ENCODE peak calls at places on chromosomes 13 and 19, in six cellular contexts. One of them, this sample, is unnamed.

GRCh38 chr19:6392219-6393073 is 518 bp downstream of the GTF2F1 start:
- DNase-seq in tibial nerve: no peak
- DNase-seq in HAP-1: no peak
- DNase-seq in HuH-7: no peak
- DNase-seq in stimulated activated CD4-positive, alpha-beta T cell treated with anti-CD3 and anti-CD28 coated beads, Interleukin-1b, Interleukin-23, amount 100 ng/mL, for 1 hour: no peak
- DNase-seq in COR-L47: no peak
- DNase-seq in this sample: no peak

GRCh38 chr13:76980075-76980718 is 11.7 kb upstream of the CLN5 start:
- DNase-seq in COR-L47: peak; percentile 31
- DNase-seq in HAP-1: peak; percentile 90
- DNase-seq in tibial nerve: peak; percentile 69
- DNase-seq in stimulated activated CD4-positive, alpha-beta T cell treated with anti-CD3 and anti-CD28 coated beads, Interleukin-1b, Interleukin-23, amount 100 ng/mL, for 1 hour: peak; percentile 87
- DNase-seq in HuH-7: peak; percentile 90
- DNase-seq in this sample: peak; percentile 74

GRCh38 chr19:8204961-8205360 is 4.2 kb upstream of the CERS4 start:
- DNase-seq in HAP-1: no peak
- DNase-seq in COR-L47: peak; percentile 80
- DNase-seq in HuH-7: no peak
- DNase-seq in stimulated activated CD4-positive, alpha-beta T cell treated with anti-CD3 and anti-CD28 coated beads, Interleukin-1b, Interleukin-23, amount 100 ng/mL, for 1 hour: no peak
- DNase-seq in tibial nerve: no peak
- DNase-seq in this sample: no peak

GRCh38 chr13:109694972-109695371 is 91.4 kb downstream of the IRS2 start:
- DNase-seq in HuH-7: no peak
- DNase-seq in tibial nerve: no peak
- DNase-seq in COR-L47: no peak
- DNase-seq in stimulated activated CD4-positive, alpha-beta T cell treated with anti-CD3 and anti-CD28 coated beads, Interleukin-1b, Interleukin-23, amount 100 ng/mL, for 1 hour: no peak
- DNase-seq in HAP-1: no peak
- DNase-seq in this sample: peak; percentile 19

GRCh38 chr19:16330368-16330801 is 5.8 kb downstream of the KLF2 start:
- DNase-seq in HAP-1: peak; percentile 27
- DNase-seq in HuH-7: no peak
- DNase-seq in stimulated activated CD4-positive, alpha-beta T cell treated with anti-CD3 and anti-CD28 coated beads, Interleukin-1b, Interleukin-23, amount 100 ng/mL, for 1 hour: peak; percentile 87
- DNase-seq in COR-L47: no peak
- DNase-seq in tibial nerve: no peak
- DNase-seq in this sample: no peak

GRCh38 chr19:51887522-51888498 is at the start of gene ZNF577:
- DNase-seq in tibial nerve: peak; percentile 75
- DNase-seq in stimulated activated CD4-positive, alpha-beta T cell treated with anti-CD3 and anti-CD28 coated beads, Interleukin-1b, Interleukin-23, amount 100 ng/mL, for 1 hour: peak; percentile 29
- DNase-seq in HuH-7: no peak
- DNase-seq in COR-L47: no peak
- DNase-seq in HAP-1: no peak
- DNase-seq in this sample: no peak

GRCh38 chr13:29752175-29752574 is 98.2 kb downstream of the UBL3 start:
- DNase-seq in stimulated activated CD4-positive, alpha-beta T cell treated with anti-CD3 and anti-CD28 coated beads, Interleukin-1b, Interleukin-23, amount 100 ng/mL, for 1 hour: no peak
- DNase-seq in HuH-7: no peak
- DNase-seq in COR-L47: no peak
- DNase-seq in HAP-1: no peak
- DNase-seq in tibial nerve: no peak
- DNase-seq in this sample: no peak

GRCh38 chr13:98273824-98274786 is 97.0 kb upstream of the RNF113B start:
- DNase-seq in tibial nerve: no peak
- DNase-seq in HAP-1: peak; percentile 45
- DNase-seq in HuH-7: no peak
- DNase-seq in COR-L47: peak; percentile 22
- DNase-seq in stimulated activated CD4-positive, alpha-beta T cell treated with anti-CD3 and anti-CD28 coated beads, Interleukin-1b, Interleukin-23, amount 100 ng/mL, for 1 hour: no peak
- DNase-seq in this sample: no peak

GRCh38 chr13:113493315-113493951 is 2.9 kb upstream of the DCUN1D2 start:
- DNase-seq in tibial nerve: no peak
- DNase-seq in COR-L47: no peak
- DNase-seq in stimulated activated CD4-positive, alpha-beta T cell treated with anti-CD3 and anti-CD28 coated beads, Interleukin-1b, Interleukin-23, amount 100 ng/mL, for 1 hour: no peak
- DNase-seq in HAP-1: no peak
- DNase-seq in HuH-7: peak; percentile 82
- DNase-seq in this sample: peak; percentile 64

GRCh38 chr13:90447735-90448103 is 899.8 kb upstream of the MIR17HG start:
- DNase-seq in COR-L47: no peak
- DNase-seq in stimulated activated CD4-positive, alpha-beta T cell treated with anti-CD3 and anti-CD28 coated beads, Interleukin-1b, Interleukin-23, amount 100 ng/mL, for 1 hour: no peak
- DNase-seq in HAP-1: no peak
- DNase-seq in tibial nerve: no peak
- DNase-seq in HuH-7: no peak
- DNase-seq in this sample: no peak

GRCh38 chr19:3275068-3275582 is 50.7 kb downstream of the CELF5 start:
- DNase-seq in COR-L47: peak; percentile 67
- DNase-seq in tibial nerve: no peak
- DNase-seq in stimulated activated CD4-positive, alpha-beta T cell treated with anti-CD3 and anti-CD28 coated beads, Interleukin-1b, Interleukin-23, amount 100 ng/mL, for 1 hour: no peak
- DNase-seq in HuH-7: peak; percentile 87
- DNase-seq in HAP-1: peak; percentile 86
- DNase-seq in this sample: peak; percentile 61

GRCh38 chr13:40064723-40065122 is 409.3 kb downstream of the COG6 start:
- DNase-seq in HAP-1: no peak
- DNase-seq in HuH-7: no peak
- DNase-seq in stimulated activated CD4-positive, alpha-beta T cell treated with anti-CD3 and anti-CD28 coated beads, Interleukin-1b, Interleukin-23, amount 100 ng/mL, for 1 hour: no peak
- DNase-seq in tibial nerve: no peak
- DNase-seq in COR-L47: no peak
- DNase-seq in this sample: no peak

GRCh38 chr19:18478545-18479311 is 40.8 kb upstream of the ISYNA1 start:
- DNase-seq in stimulated activated CD4-positive, alpha-beta T cell treated with anti-CD3 and anti-CD28 coated beads, Interleukin-1b, Interleukin-23, amount 100 ng/mL, for 1 hour: no peak
- DNase-seq in HuH-7: peak; percentile 77
- DNase-seq in tibial nerve: peak; percentile 56
- DNase-seq in COR-L47: no peak
- DNase-seq in HAP-1: no peak
- DNase-seq in this sample: peak; percentile 91

GRCh38 chr19:51398096-51398704 is 7.8 kb upstream of the C19orf84 start:
- DNase-seq in HuH-7: peak; percentile 37
- DNase-seq in tibial nerve: no peak
- DNase-seq in COR-L47: no peak
- DNase-seq in HAP-1: no peak
- DNase-seq in stimulated activated CD4-positive, alpha-beta T cell treated with anti-CD3 and anti-CD28 coated beads, Interleukin-1b, Interleukin-23, amount 100 ng/mL, for 1 hour: no peak
- DNase-seq in this sample: peak; percentile 49

GRCh38 chr13:36766295-36766694 is 52.7 kb upstream of the RFXAP start:
- DNase-seq in stimulated activated CD4-positive, alpha-beta T cell treated with anti-CD3 and anti-CD28 coated beads, Interleukin-1b, Interleukin-23, amount 100 ng/mL, for 1 hour: no peak
- DNase-seq in COR-L47: no peak
- DNase-seq in HuH-7: no peak
- DNase-seq in tibial nerve: no peak
- DNase-seq in HAP-1: no peak
- DNase-seq in this sample: no peak

GRCh38 chr13:51342706-51343105 is 3.2 kb downstream of the SERPINE3 start:
- DNase-seq in tibial nerve: no peak
- DNase-seq in stimulated activated CD4-positive, alpha-beta T cell treated with anti-CD3 and anti-CD28 coated beads, Interleukin-1b, Interleukin-23, amount 100 ng/mL, for 1 hour: no peak
- DNase-seq in COR-L47: no peak
- DNase-seq in HAP-1: no peak
- DNase-seq in HuH-7: no peak
- DNase-seq in this sample: no peak

GRCh38 chr13:101149735-101150380 is 266.4 kb downstream of the NALCN start:
- DNase-seq in COR-L47: no peak
- DNase-seq in stimulated activated CD4-positive, alpha-beta T cell treated with anti-CD3 and anti-CD28 coated beads, Interleukin-1b, Interleukin-23, amount 100 ng/mL, for 1 hour: no peak
- DNase-seq in tibial nerve: no peak
- DNase-seq in HuH-7: no peak
- DNase-seq in HAP-1: peak; percentile 35
- DNase-seq in this sample: no peak

GRCh38 chr19:39497850-39498261 is 891 bp upstream of the DLL3 start:
- DNase-seq in HAP-1: peak; percentile 79
- DNase-seq in stimulated activated CD4-positive, alpha-beta T cell treated with anti-CD3 and anti-CD28 coated beads, Interleukin-1b, Interleukin-23, amount 100 ng/mL, for 1 hour: no peak
- DNase-seq in COR-L47: peak; percentile 88
- DNase-seq in tibial nerve: no peak
- DNase-seq in HuH-7: peak; percentile 82
- DNase-seq in this sample: peak; percentile 56

GRCh38 chr19:38291855-38292254 is 12.2 kb upstream of the C19orf33 start:
- DNase-seq in stimulated activated CD4-positive, alpha-beta T cell treated with anti-CD3 and anti-CD28 coated beads, Interleukin-1b, Interleukin-23, amount 100 ng/mL, for 1 hour: no peak
- DNase-seq in tibial nerve: no peak
- DNase-seq in COR-L47: no peak
- DNase-seq in HAP-1: no peak
- DNase-seq in HuH-7: no peak
- DNase-seq in this sample: no peak

GRCh38 chr19:38877781-38878574 is at the start of gene RINL:
- DNase-seq in tibial nerve: no peak
- DNase-seq in stimulated activated CD4-positive, alpha-beta T cell treated with anti-CD3 and anti-CD28 coated beads, Interleukin-1b, Interleukin-23, amount 100 ng/mL, for 1 hour: peak; percentile 42
- DNase-seq in HAP-1: no peak
- DNase-seq in HuH-7: no peak
- DNase-seq in COR-L47: peak; percentile 98
- DNase-seq in this sample: peak; percentile 72

GRCh38 chr19:8086849-8087248 is 34.3 kb downstream of the CCL25 start:
- DNase-seq in stimulated activated CD4-positive, alpha-beta T cell treated with anti-CD3 and anti-CD28 coated beads, Interleukin-1b, Interleukin-23, amount 100 ng/mL, for 1 hour: no peak
- DNase-seq in HuH-7: no peak
- DNase-seq in tibial nerve: no peak
- DNase-seq in COR-L47: no peak
- DNase-seq in HAP-1: no peak
- DNase-seq in this sample: no peak

GRCh38 chr19:40523322-40524047 is 53.2 kb upstream of the SHKBP1 start:
- DNase-seq in HuH-7: peak; percentile 97
- DNase-seq in tibial nerve: no peak
- DNase-seq in COR-L47: peak; percentile 47
- DNase-seq in stimulated activated CD4-positive, alpha-beta T cell treated with anti-CD3 and anti-CD28 coated beads, Interleukin-1b, Interleukin-23, amount 100 ng/mL, for 1 hour: no peak
- DNase-seq in HAP-1: peak; percentile 87
- DNase-seq in this sample: peak; percentile 77

GRCh38 chr19:5850743-5851293 is 431 bp downstream of the FUT3 start:
- DNase-seq in tibial nerve: no peak
- DNase-seq in COR-L47: peak; percentile 37
- DNase-seq in HAP-1: no peak
- DNase-seq in HuH-7: no peak
- DNase-seq in stimulated activated CD4-positive, alpha-beta T cell treated with anti-CD3 and anti-CD28 coated beads, Interleukin-1b, Interleukin-23, amount 100 ng/mL, for 1 hour: no peak
- DNase-seq in this sample: peak; percentile 36

GRCh38 chr19:23887642-23888041 is 27.0 kb upstream of the ZNF726 start:
- DNase-seq in COR-L47: peak; percentile 21
- DNase-seq in stimulated activated CD4-positive, alpha-beta T cell treated with anti-CD3 and anti-CD28 coated beads, Interleukin-1b, Interleukin-23, amount 100 ng/mL, for 1 hour: no peak
- DNase-seq in tibial nerve: no peak
- DNase-seq in HAP-1: no peak
- DNase-seq in HuH-7: peak; percentile 15
- DNase-seq in this sample: peak; percentile 3

GRCh38 chr19:35609881-35610353 is 2.6 kb upstream of the HAUS5 start:
- DNase-seq in stimulated activated CD4-positive, alpha-beta T cell treated with anti-CD3 and anti-CD28 coated beads, Interleukin-1b, Interleukin-23, amount 100 ng/mL, for 1 hour: no peak
- DNase-seq in HuH-7: no peak
- DNase-seq in COR-L47: no peak
- DNase-seq in tibial nerve: no peak
- DNase-seq in HAP-1: no peak
- DNase-seq in this sample: peak; percentile 42

GRCh38 chr19:46451352-46451751 is 20.0 kb downstream of the PNMA8A start:
- DNase-seq in COR-L47: no peak
- DNase-seq in HuH-7: no peak
- DNase-seq in tibial nerve: no peak
- DNase-seq in stimulated activated CD4-positive, alpha-beta T cell treated with anti-CD3 and anti-CD28 coated beads, Interleukin-1b, Interleukin-23, amount 100 ng/mL, for 1 hour: no peak
- DNase-seq in HAP-1: no peak
- DNase-seq in this sample: no peak

GRCh38 chr19:28646629-28647028 is 566.3 kb downstream of the UQCRFS1 start:
- DNase-seq in COR-L47: no peak
- DNase-seq in tibial nerve: no peak
- DNase-seq in HAP-1: no peak
- DNase-seq in HuH-7: no peak
- DNase-seq in stimulated activated CD4-positive, alpha-beta T cell treated with anti-CD3 and anti-CD28 coated beads, Interleukin-1b, Interleukin-23, amount 100 ng/mL, for 1 hour: no peak
- DNase-seq in this sample: no peak

This sample was measured in KBM-7.